ENCODE peak calls at places on chromosomes 6 and 20, in nine cellular contexts. One of them, this sample, is unnamed. For H3K4me1, the result is how much of the 10 kb centered on the place peaks cover.

GRCh38 chr20:23159256-23159922 is 73.3 kb upstream of the CD93 start:
- DNase-seq in left lung: no peak
- DNase-seq in right lobe of liver: no peak
- DNase-seq in CD4-positive, alpha-beta memory T cell: no peak
- DNase-seq in neuronal stem cell: no peak
- DNase-seq in CD4-positive, CD25-positive, alpha-beta regulatory T cell: no peak
- DNase-seq in psoas muscle: no peak
- DNase-seq in transverse colon: no peak
- DNase-seq in IMR-90: no peak
- DNase-seq in this sample: no peak

GRCh38 chr6:34231566-34232336 is 4.9 kb upstream of the HMGA1 start:
- DNase-seq in left lung: no peak
- DNase-seq in right lobe of liver: no peak
- DNase-seq in CD4-positive, alpha-beta memory T cell: no peak
- DNase-seq in transverse colon: no peak
- DNase-seq in IMR-90: no peak
- DNase-seq in psoas muscle: peak
- DNase-seq in CD4-positive, CD25-positive, alpha-beta regulatory T cell: no peak
- DNase-seq in neuronal stem cell: no peak
- DNase-seq in this sample: no peak

GRCh38 chr6:116015983-116016382 is 44.7 kb downstream of the FRK start:
- DNase-seq in psoas muscle: no peak
- DNase-seq in neuronal stem cell: no peak
- DNase-seq in CD4-positive, alpha-beta memory T cell: no peak
- DNase-seq in CD4-positive, CD25-positive, alpha-beta regulatory T cell: no peak
- DNase-seq in transverse colon: peak
- DNase-seq in right lobe of liver: no peak
- DNase-seq in IMR-90: no peak
- DNase-seq in left lung: no peak
- DNase-seq in this sample: no peak

GRCh38 chr6:170067257-170067656 is 223.6 kb downstream of the DLL1 start:
- DNase-seq in right lobe of liver: no peak
- DNase-seq in transverse colon: peak
- DNase-seq in IMR-90: no peak
- DNase-seq in CD4-positive, alpha-beta memory T cell: no peak
- DNase-seq in neuronal stem cell: no peak
- DNase-seq in CD4-positive, CD25-positive, alpha-beta regulatory T cell: no peak
- DNase-seq in left lung: peak
- DNase-seq in psoas muscle: peak
- DNase-seq in this sample: no peak

GRCh38 chr20:13355386-13355785 is 134.3 kb downstream of the ISM1 start:
- DNase-seq in CD4-positive, CD25-positive, alpha-beta regulatory T cell: no peak
- DNase-seq in neuronal stem cell: no peak
- DNase-seq in right lobe of liver: no peak
- DNase-seq in CD4-positive, alpha-beta memory T cell: no peak
- DNase-seq in transverse colon: no peak
- DNase-seq in psoas muscle: no peak
- DNase-seq in left lung: no peak
- DNase-seq in IMR-90: no peak
- DNase-seq in this sample: no peak

GRCh38 chr6:34888441-34888820 is 589 bp upstream of the TAF11 start:
- DNase-seq in CD4-positive, CD25-positive, alpha-beta regulatory T cell: no peak
- DNase-seq in left lung: no peak
- DNase-seq in transverse colon: no peak
- DNase-seq in right lobe of liver: no peak
- DNase-seq in psoas muscle: no peak
- DNase-seq in CD4-positive, alpha-beta memory T cell: no peak
- DNase-seq in IMR-90: no peak
- DNase-seq in neuronal stem cell: no peak
- DNase-seq in this sample: no peak

GRCh38 chr6:159398633-159399032 is 229.4 kb downstream of the FNDC1 start:
- DNase-seq in CD4-positive, alpha-beta memory T cell: no peak
- DNase-seq in psoas muscle: no peak
- DNase-seq in right lobe of liver: no peak
- DNase-seq in CD4-positive, CD25-positive, alpha-beta regulatory T cell: no peak
- DNase-seq in left lung: no peak
- DNase-seq in neuronal stem cell: no peak
- DNase-seq in IMR-90: no peak
- DNase-seq in transverse colon: no peak
- DNase-seq in this sample: no peak

GRCh38 chr20:64212750-64213149 is 42.8 kb upstream of the PCMTD2 start:
- DNase-seq in CD4-positive, CD25-positive, alpha-beta regulatory T cell: no peak
- DNase-seq in psoas muscle: peak
- DNase-seq in transverse colon: no peak
- DNase-seq in right lobe of liver: no peak
- DNase-seq in left lung: no peak
- DNase-seq in CD4-positive, alpha-beta memory T cell: no peak
- DNase-seq in neuronal stem cell: no peak
- DNase-seq in IMR-90: peak
- DNase-seq in this sample: no peak

GRCh38 chr20:41029150-41029872 is 689 bp downstream of the TOP1 start:
- DNase-seq in CD4-positive, CD25-positive, alpha-beta regulatory T cell: peak
- DNase-seq in IMR-90: no peak
- DNase-seq in right lobe of liver: peak
- DNase-seq in neuronal stem cell: peak
- DNase-seq in left lung: peak
- DNase-seq in CD4-positive, alpha-beta memory T cell: peak
- DNase-seq in transverse colon: peak
- DNase-seq in psoas muscle: peak
- DNase-seq in this sample: peak

GRCh38 chr20:60785817-60786216 is 466.2 kb upstream of the CDH4 start:
- DNase-seq in transverse colon: no peak
- DNase-seq in psoas muscle: no peak
- DNase-seq in neuronal stem cell: no peak
- DNase-seq in CD4-positive, alpha-beta memory T cell: no peak
- DNase-seq in left lung: no peak
- DNase-seq in IMR-90: no peak
- DNase-seq in right lobe of liver: no peak
- DNase-seq in CD4-positive, CD25-positive, alpha-beta regulatory T cell: no peak
- DNase-seq in this sample: no peak

GRCh38 chr6:48199502-48199901 is 88.5 kb upstream of the PTCHD4 start:
- DNase-seq in CD4-positive, alpha-beta memory T cell: no peak
- DNase-seq in right lobe of liver: no peak
- DNase-seq in IMR-90: no peak
- DNase-seq in CD4-positive, CD25-positive, alpha-beta regulatory T cell: no peak
- DNase-seq in psoas muscle: no peak
- DNase-seq in neuronal stem cell: no peak
- DNase-seq in transverse colon: no peak
- DNase-seq in left lung: no peak
- DNase-seq in this sample: no peak

GRCh38 chr6:165986647-165987482 is 180.8 kb downstream of the TBXT start:
- DNase-seq in neuronal stem cell: no peak
- DNase-seq in transverse colon: no peak
- DNase-seq in psoas muscle: no peak
- DNase-seq in right lobe of liver: no peak
- DNase-seq in IMR-90: peak
- DNase-seq in CD4-positive, alpha-beta memory T cell: no peak
- DNase-seq in CD4-positive, CD25-positive, alpha-beta regulatory T cell: no peak
- DNase-seq in left lung: no peak
- DNase-seq in this sample: no peak

GRCh38 chr6:118187568-118188164 is 280.6 kb downstream of the SLC35F1 start:
- DNase-seq in CD4-positive, alpha-beta memory T cell: no peak
- DNase-seq in CD4-positive, CD25-positive, alpha-beta regulatory T cell: no peak
- DNase-seq in transverse colon: no peak
- DNase-seq in left lung: no peak
- DNase-seq in psoas muscle: no peak
- DNase-seq in neuronal stem cell: no peak
- DNase-seq in IMR-90: no peak
- DNase-seq in right lobe of liver: no peak
- DNase-seq in this sample: no peak

GRCh38 chr6:3259491-3259958 is 778 bp downstream of the PSMG4 start:
- DNase-seq in right lobe of liver: peak
- DNase-seq in IMR-90: peak
- DNase-seq in CD4-positive, CD25-positive, alpha-beta regulatory T cell: no peak
- DNase-seq in left lung: no peak
- DNase-seq in transverse colon: peak
- DNase-seq in CD4-positive, alpha-beta memory T cell: peak
- DNase-seq in neuronal stem cell: no peak
- DNase-seq in psoas muscle: peak
- DNase-seq in this sample: no peak

GRCh38 chr6:69732640-69733039 is 64.2 kb downstream of the LMBRD1 start:
- DNase-seq in transverse colon: no peak
- DNase-seq in psoas muscle: no peak
- DNase-seq in neuronal stem cell: no peak
- DNase-seq in CD4-positive, alpha-beta memory T cell: no peak
- DNase-seq in IMR-90: no peak
- DNase-seq in right lobe of liver: no peak
- DNase-seq in left lung: no peak
- DNase-seq in CD4-positive, CD25-positive, alpha-beta regulatory T cell: no peak
- DNase-seq in this sample: no peak

GRCh38 chr6:151391471-151392428 is at the start of gene ZBTB2:
- DNase-seq in CD4-positive, alpha-beta memory T cell: peak
- DNase-seq in neuronal stem cell: peak
- DNase-seq in psoas muscle: peak
- DNase-seq in CD4-positive, CD25-positive, alpha-beta regulatory T cell: peak
- DNase-seq in right lobe of liver: peak
- DNase-seq in left lung: peak
- DNase-seq in IMR-90: peak
- DNase-seq in transverse colon: peak
- DNase-seq in this sample: peak

GRCh38 chr6:53858913-53859312 is 64.1 kb downstream of the LRRC1 start:
- DNase-seq in transverse colon: no peak
- DNase-seq in psoas muscle: no peak
- DNase-seq in right lobe of liver: no peak
- DNase-seq in CD4-positive, CD25-positive, alpha-beta regulatory T cell: no peak
- DNase-seq in IMR-90: no peak
- DNase-seq in neuronal stem cell: no peak
- DNase-seq in left lung: no peak
- DNase-seq in CD4-positive, alpha-beta memory T cell: no peak
- DNase-seq in this sample: no peak
- H3K4me1 ChIP-seq in transverse colon: under half
- H3K4me1 ChIP-seq in psoas muscle: under half
- H3K4me1 ChIP-seq in right lobe of liver: under half
- H3K4me1 ChIP-seq in CD4-positive, CD25-positive, alpha-beta regulatory T cell: under half
- H3K4me1 ChIP-seq in IMR-90: under half
- H3K4me1 ChIP-seq in neuronal stem cell: under half
- H3K4me1 ChIP-seq in left lung: under half
- H3K4me1 ChIP-seq in CD4-positive, alpha-beta memory T cell: under half
- H3K4me1 ChIP-seq in this sample: half or more

DNA sequence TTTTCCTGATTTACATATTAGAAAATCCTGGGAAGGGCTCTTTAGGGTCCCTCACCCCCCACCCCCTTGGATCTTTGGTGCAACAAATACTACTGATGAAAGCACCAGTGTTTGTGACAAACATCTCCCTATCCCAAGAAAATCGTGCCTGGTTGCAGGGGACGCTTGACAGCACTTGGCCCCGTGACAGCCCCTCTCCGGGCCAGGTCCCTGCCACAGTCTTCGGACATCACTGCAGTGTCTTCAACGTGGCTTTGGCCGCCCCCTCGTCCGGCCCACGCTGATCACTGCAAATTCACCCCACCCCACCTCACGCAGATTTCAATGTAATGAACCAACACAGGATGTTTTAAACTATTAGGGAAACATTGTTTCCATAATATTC is 43.3 kb downstream of the GNAS start:
- DNase-seq in CD4-positive, alpha-beta memory T cell: no peak
- DNase-seq in psoas muscle: peak
- DNase-seq in right lobe of liver: peak
- DNase-seq in left lung: no peak
- DNase-seq in IMR-90: no peak
- DNase-seq in neuronal stem cell: no peak
- DNase-seq in transverse colon: no peak
- DNase-seq in CD4-positive, CD25-positive, alpha-beta regulatory T cell: no peak
- DNase-seq in this sample: no peak
- H3K4me3 ChIP-seq in CD4-positive, alpha-beta memory T cell: no peak
- H3K4me3 ChIP-seq in psoas muscle: peak
- H3K4me3 ChIP-seq in right lobe of liver: no peak
- H3K4me3 ChIP-seq in left lung: no peak
- H3K4me3 ChIP-seq in IMR-90: no peak
- H3K4me3 ChIP-seq in neuronal stem cell: no peak
- H3K4me3 ChIP-seq in transverse colon: peak
- H3K4me3 ChIP-seq in CD4-positive, CD25-positive, alpha-beta regulatory T cell: no peak
- H3K4me3 ChIP-seq in this sample: peak

GRCh38 chr20:51525241-51526104 is 17.0 kb downstream of the NFATC2 start:
- DNase-seq in neuronal stem cell: no peak
- DNase-seq in CD4-positive, alpha-beta memory T cell: peak
- DNase-seq in psoas muscle: no peak
- DNase-seq in transverse colon: peak
- DNase-seq in CD4-positive, CD25-positive, alpha-beta regulatory T cell: peak
- DNase-seq in right lobe of liver: peak
- DNase-seq in IMR-90: no peak
- DNase-seq in left lung: no peak
- DNase-seq in this sample: peak
- H3K4me1 ChIP-seq in neuronal stem cell: under half
- H3K4me1 ChIP-seq in CD4-positive, alpha-beta memory T cell: half or more
- H3K4me1 ChIP-seq in psoas muscle: under half
- H3K4me1 ChIP-seq in transverse colon: under half
- H3K4me1 ChIP-seq in CD4-positive, CD25-positive, alpha-beta regulatory T cell: half or more
- H3K4me1 ChIP-seq in right lobe of liver: under half
- H3K4me1 ChIP-seq in IMR-90: under half
- H3K4me1 ChIP-seq in left lung: under half
- H3K4me1 ChIP-seq in this sample: under half

DNA sequence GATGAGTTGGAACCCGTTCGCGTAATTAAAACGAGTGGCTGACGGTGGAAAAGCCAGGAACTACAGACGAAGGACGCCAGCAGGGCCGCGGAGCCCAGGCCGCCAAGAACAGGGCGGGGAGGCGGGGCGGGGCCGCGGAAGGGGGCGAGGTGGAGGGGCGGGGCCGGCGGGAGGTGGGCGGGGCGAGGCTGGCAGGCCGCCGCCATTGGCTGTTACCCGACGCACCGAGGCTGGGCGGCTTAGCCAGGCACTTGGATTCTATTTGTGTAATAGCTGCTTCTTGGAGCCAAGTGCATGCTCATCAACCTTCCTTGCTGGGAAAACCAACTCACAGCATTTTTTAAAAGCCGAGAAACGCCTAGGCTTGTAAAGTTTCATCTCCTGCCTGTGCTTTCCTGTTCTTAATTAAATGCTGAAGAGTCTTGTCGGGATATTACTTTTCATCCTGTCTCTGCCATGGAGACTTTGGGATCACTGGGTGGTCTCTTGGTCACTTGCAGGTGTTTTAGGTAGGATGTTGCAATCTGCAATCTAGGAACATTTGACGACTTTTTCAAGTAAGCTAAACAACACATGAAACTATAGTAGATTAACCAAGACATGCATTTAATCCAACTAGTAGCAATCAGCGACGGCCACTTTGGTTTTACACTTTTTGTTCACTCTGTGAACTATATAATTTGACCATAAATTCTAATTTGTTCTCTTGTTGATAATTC is 245.0 kb downstream of the ARID1B start:
- DNase-seq in left lung: peak
- DNase-seq in right lobe of liver: peak
- DNase-seq in CD4-positive, alpha-beta memory T cell: peak
- DNase-seq in transverse colon: peak
- DNase-seq in IMR-90: peak
- DNase-seq in neuronal stem cell: peak
- DNase-seq in psoas muscle: peak
- DNase-seq in CD4-positive, CD25-positive, alpha-beta regulatory T cell: peak
- DNase-seq in this sample: peak
- H3K4me3 ChIP-seq in left lung: peak
- H3K4me3 ChIP-seq in right lobe of liver: peak
- H3K4me3 ChIP-seq in CD4-positive, alpha-beta memory T cell: peak
- H3K4me3 ChIP-seq in transverse colon: peak
- H3K4me3 ChIP-seq in IMR-90: peak
- H3K4me3 ChIP-seq in neuronal stem cell: peak
- H3K4me3 ChIP-seq in psoas muscle: peak
- H3K4me3 ChIP-seq in CD4-positive, CD25-positive, alpha-beta regulatory T cell: peak
- H3K4me3 ChIP-seq in this sample: peak